ENCODE peak calls at places on chromosomes 2 and 18, in ten cellular contexts. T is RWPE1; P is fibroblast of lung; M is tibial nerve; C is MM.1S; A is colonic mucosa; D is tibial artery; U is HL-60; B is iPS DF 6.9; V is CD4-positive, alpha-beta T cell. N is an unnamed sample.

GRCh38 chr2:30866974-30867373 is 59.7 kb upstream of the CAPN13 start:
- DNase-seq in T (no peak), P (no peak), M (no peak), C (no peak), A (no peak), D (no peak), U (peak; percentile 81), B (no peak), V (no peak), N (no peak)

GRCh38 chr2:240789501-240790369 is 30.3 kb downstream of the KIF1A start:
- DNase-seq in T (no peak), P (no peak), M (no peak), C (no peak), A (no peak), D (no peak), U (no peak), B (no peak), V (no peak), N (no peak)

GRCh38 chr2:176768185-176768584 is 444.4 kb upstream of the HNRNPA3 start:
- DNase-seq in T (no peak), P (no peak), M (no peak), C (no peak), A (peak; percentile 21), D (no peak), U (no peak), B (no peak), V (no peak), N (no peak)

GRCh38 chr2:234137400-234138014 is 87.0 kb downstream of the SPP2 start:
- DNase-seq in T (peak; percentile 87), P (peak; percentile 90), M (no peak), C (no peak), A (no peak), D (no peak), U (no peak), B (no peak), V (no peak), N (no peak)

GRCh38 chr18:56162316-56162715 is 476.1 kb downstream of the TXNL1 start:
- DNase-seq in T (no peak), P (no peak), M (no peak), C (no peak), A (no peak), D (no peak), U (no peak), B (no peak), V (no peak), N (no peak)

GRCh38 chr2:186959486-186959885 is 110.5 kb upstream of the ZSWIM2 start:
- DNase-seq in T (no peak), P (no peak), M (no peak), C (no peak), A (peak; percentile 7), D (no peak), U (no peak), B (no peak), V (no peak), N (no peak)

GRCh38 chr2:235018838-235019237 is 67.0 kb downstream of the SH3BP4 start:
- DNase-seq in T (no peak), P (no peak), M (no peak), C (no peak), A (no peak), D (no peak), U (no peak), B (no peak), V (no peak), N (no peak)

GRCh38 chr2:95056461-95057459 is 31.3 kb downstream of the MAL start:
- DNase-seq in T (no peak), P (peak; percentile 13), M (no peak), C (no peak), A (no peak), D (no peak), U (no peak), B (no peak), V (no peak), N (no peak)

GRCh38 chr2:26770986-26771586 is 7.0 kb downstream of the SLC35F6 start:
- DNase-seq in T (peak; percentile 75), P (peak; percentile 65), M (peak; percentile 88), C (no peak), A (peak; percentile 72), D (peak; percentile 92), U (no peak), B (no peak), V (no peak), N (no peak)

GRCh38 chr2:241620419-241620769 is 16.6 kb downstream of the THAP4 start:
- DNase-seq in T (no peak), P (peak; percentile 43), M (no peak), C (no peak), A (no peak), D (no peak), U (no peak), B (no peak), V (no peak), N (no peak)

GRCh38 chr2:46798041-46798440 is 117.6 kb downstream of the MCFD2 start:
- DNase-seq in T (no peak), P (no peak), M (no peak), C (no peak), A (no peak), D (no peak), U (no peak), B (no peak), V (no peak), N (no peak)

GRCh38 chr2:70957838-70958237 is 20.6 kb upstream of the ANKRD53 start:
- DNase-seq in T (no peak), P (no peak), M (no peak), C (no peak), A (peak; percentile 16), D (peak; percentile 47), U (no peak), B (no peak), V (no peak), N (no peak)

GRCh38 chr2:53356291-53356905 is 411.2 kb upstream of the CHAC2 start:
- DNase-seq in T (no peak), P (no peak), M (no peak), C (no peak), A (no peak), D (no peak), U (no peak), B (no peak), V (no peak), N (no peak)

GRCh38 chr2:156003780-156004179 is 328.7 kb downstream of the NR4A2 start:
- DNase-seq in T (no peak), P (no peak), M (no peak), C (no peak), A (no peak), D (no peak), U (no peak), B (no peak), V (no peak), N (no peak)
- H3K27ac ChIP-seq in T (no peak overlapping the region), P (no peak overlapping the region), M (no peak overlapping the region), C (no peak overlapping the region), A (no peak overlapping the region), D (no peak overlapping the region), U (no peak overlapping the region), B (no peak overlapping the region), V (no peak overlapping the region), N (no peak overlapping the region)

GRCh38 chr2:157440404-157441071 is 3.4 kb downstream of the CYTIP start:
- DNase-seq in T (no peak), P (no peak), M (no peak), C (peak; percentile 43), A (peak; percentile 66), D (no peak), U (no peak), B (no peak), V (no peak), N (no peak)
- H3K27ac ChIP-seq in T (no peak overlapping the region), P (no peak overlapping the region), M (no peak overlapping the region), C (peak overlapping the region; percentile 97), A (peak overlapping the region; percentile 73), D (no peak overlapping the region), U (peak overlapping the region; percentile 59), B (no peak overlapping the region), V (peak overlapping the region; percentile 97), N (no peak overlapping the region)

GRCh38 chr2:57867730-57868129 is 178.9 kb upstream of the VRK2 start:
- DNase-seq in T (no peak), P (no peak), M (no peak), C (no peak), A (no peak), D (no peak), U (no peak), B (no peak), V (no peak), N (no peak)

GRCh38 chr2:57864926-57865325 is 181.7 kb upstream of the VRK2 start:
- DNase-seq in T (no peak), P (no peak), M (no peak), C (no peak), A (no peak), D (no peak), U (no peak), B (no peak), V (no peak), N (no peak)

GRCh38 chr2:57862727-57863126 is 183.9 kb upstream of the VRK2 start:
- DNase-seq in T (no peak), P (no peak), M (no peak), C (no peak), A (no peak), D (no peak), U (no peak), B (no peak), V (no peak), N (no peak)

GRCh38 chr2:57869763-57870344 is 176.8 kb upstream of the VRK2 start:
- DNase-seq in T (no peak), P (no peak), M (no peak), C (no peak), A (no peak), D (no peak), U (no peak), B (no peak), V (no peak), N (no peak)

GRCh38 chr2:57868619-57869139 is 177.9 kb upstream of the VRK2 start:
- DNase-seq in T (no peak), P (no peak), M (no peak), C (no peak), A (no peak), D (no peak), U (no peak), B (no peak), V (no peak), N (no peak)
- H3K27ac ChIP-seq in T (no peak overlapping the region), P (no peak overlapping the region), M (no peak overlapping the region), C (no peak overlapping the region), A (no peak overlapping the region), D (no peak overlapping the region), U (no peak overlapping the region), B (no peak overlapping the region), V (no peak overlapping the region), N (no peak overlapping the region)

DNA sequence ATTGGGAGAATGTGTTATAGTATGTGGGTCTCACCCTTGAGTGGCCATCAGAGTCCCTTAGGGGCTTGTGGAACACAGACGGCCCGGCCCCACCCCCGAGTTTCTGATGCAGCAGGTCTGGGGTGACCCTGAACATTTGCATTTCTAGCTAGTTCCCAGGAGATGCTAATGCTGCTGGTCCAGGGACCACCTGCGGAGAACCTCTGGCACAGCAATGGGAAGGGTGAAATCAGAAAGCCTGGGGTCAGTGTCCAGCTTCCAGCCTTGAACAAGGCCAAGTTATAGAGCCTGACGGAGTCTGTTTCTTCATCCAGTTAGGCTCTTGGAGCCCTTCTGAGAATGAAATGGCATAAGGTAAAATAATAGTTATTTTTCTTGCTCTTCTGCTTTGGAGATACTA is 126.5 kb downstream of the RGPD3 start:
- DNase-seq in T (no peak), P (no peak), M (no peak), C (no peak), A (no peak), D (no peak), U (no peak), B (no peak), V (no peak), N (no peak)
- H3K27ac ChIP-seq in T (no peak overlapping the region), P (no peak overlapping the region), M (no peak overlapping the region), C (no peak overlapping the region), A (no peak overlapping the region), D (no peak overlapping the region), U (no peak overlapping the region), B (no peak overlapping the region), V (no peak overlapping the region), N (no peak overlapping the region)

N was measured in Panc1.